ENCODE peak calls at places on chromosomes 12 and 14, in five cellular contexts. I is heart left ventricle, P is A549, V is progenitor cell of endocrine pancreas, W is activated gamma-delta T cell treated with Interleukin-2 at 50 U/mL for 16 hours. M is an unnamed sample.
A peak's percentile ranks its signal among the peaks of the same experiment; 100 is the strongest.

GRCh38 chr12:80038062-80038560 is 61.2 kb upstream of the OTOGL start:
- DNase-seq in I (no peak), P (no peak), V (no peak), W (no peak), M (no peak)

GRCh38 chr12:69510176-69510827 is 40.1 kb downstream of the FRS2 start:
- DNase-seq in I (no peak), P (no peak), V (no peak), W (no peak), M (no peak)

GRCh38 chr12:93113317-93114006 is 184.4 kb upstream of the EEA1 start:
- DNase-seq in I (peak; percentile 53), P (no peak), V (no peak), W (no peak), M (no peak)

GRCh38 chr12:108373111-108373510 is 34.0 kb upstream of the CMKLR1 start:
- DNase-seq in I (no peak), P (no peak), V (no peak), W (no peak), M (no peak)

GRCh38 chr14:62133776-62134175 is 371.6 kb downstream of the SNAPC1 start:
- DNase-seq in I (no peak), P (no peak), V (no peak), W (no peak), M (no peak)

GRCh38 chr12:219891-220352 is 6.0 kb upstream of the SLC6A12 start:
- DNase-seq in I (peak; percentile 68), P (peak; percentile 88), V (peak; percentile 87), W (peak; percentile 43), M (peak; percentile 93)

GRCh38 chr12:128754275-128754674 is 69.5 kb downstream of the SLC15A4 start:
- DNase-seq in I (no peak), P (no peak), V (no peak), W (no peak), M (no peak)

GRCh38 chr14:34275038-34275437 is 187.0 kb downstream of the SPTSSA start:
- DNase-seq in I (no peak), P (no peak), V (no peak), W (no peak), M (no peak)

GRCh38 chr14:104307627-104308401 is 169.4 kb downstream of the KIF26A start:
- DNase-seq in I (peak; percentile 18), P (no peak), V (no peak), W (no peak), M (no peak)

GRCh38 chr14:91286530-91286937 is 42.0 kb upstream of the GPR68 start:
- DNase-seq in I (peak; percentile 71), P (peak; percentile 73), V (peak; percentile 58), W (peak; percentile 82), M (peak; percentile 61)

GRCh38 chr12:32483499-32483898 is 84.1 kb downstream of the FGD4 start:
- DNase-seq in I (peak; percentile 46), P (no peak), V (no peak), W (no peak), M (no peak)

GRCh38 chr14:105197274-105197673 is 16.2 kb upstream of the NUDT14 start:
- DNase-seq in I (peak; percentile 81), P (peak; percentile 47), V (no peak), W (no peak), M (no peak)

GRCh38 chr12:78088391-78088832 is 257.7 kb downstream of the NAV3 start:
- DNase-seq in I (no peak), P (peak; percentile 4), V (no peak), W (no peak), M (no peak)

GRCh38 chr14:96176275-96176674 is 28.4 kb upstream of the BDKRB2 start:
- DNase-seq in I (no peak), P (no peak), V (no peak), W (no peak), M (no peak)

GRCh38 chr12:53567961-53568360 is 58.2 kb downstream of the ATF7 start:
- DNase-seq in I (no peak), P (no peak), V (no peak), W (no peak), M (no peak)

GRCh38 chr12:13365782-13366366 is 169.3 kb downstream of the EMP1 start:
- DNase-seq in I (peak; percentile 38), P (no peak), V (no peak), W (no peak), M (no peak)

GRCh38 chr12:130222519-130223255 is 60.4 kb downstream of the FZD10 start:
- DNase-seq in I (no peak), P (no peak), V (no peak), W (no peak), M (no peak)

GRCh38 chr12:106901276-106901675 is 54.4 kb upstream of the TMEM263 start:
- DNase-seq in I (no peak), P (no peak), V (no peak), W (no peak), M (no peak)

GRCh38 chr14:91357272-91357671 is 60.3 kb downstream of the CCDC88C start:
- DNase-seq in I (no peak), P (no peak), V (no peak), W (no peak), M (no peak)

GRCh38 chr14:105087963-105088811 is 23.0 kb upstream of the GPR132 start:
- DNase-seq in I (peak; percentile 78), P (peak; percentile 95), V (no peak), W (no peak), M (peak; percentile 79)

GRCh38 chr12:102426599-102427541 is 53.5 kb downstream of the IGF1 start:
- DNase-seq in I (no peak), P (no peak), V (no peak), W (no peak), M (no peak)